ENCODE peak calls at places on chromosomes 6 and 20, in six cellular contexts. One of them, this sample, is unnamed.

GRCh38 chr6:20630617-20631448 is 96.6 kb downstream of the CDKAL1 start:
- DNase-seq in neural progenitor cell: no peak
- DNase-seq in foreskin fibroblast: no peak
- DNase-seq in dorsolateral prefrontal cortex: no peak
- DNase-seq in fibroblast of lung: no peak
- DNase-seq in psoas muscle: no peak
- DNase-seq in this sample: no peak

GRCh38 chr20:37395411-37395800 is 49.5 kb downstream of the SRC start:
- DNase-seq in dorsolateral prefrontal cortex: no peak
- DNase-seq in foreskin fibroblast: no peak
- DNase-seq in fibroblast of lung: no peak
- DNase-seq in psoas muscle: no peak
- DNase-seq in neural progenitor cell: no peak
- DNase-seq in this sample: no peak

GRCh38 chr20:58710481-58711265 is 18.1 kb downstream of the NPEPL1 start:
- DNase-seq in fibroblast of lung: no peak
- DNase-seq in neural progenitor cell: peak
- DNase-seq in psoas muscle: no peak
- DNase-seq in foreskin fibroblast: no peak
- DNase-seq in dorsolateral prefrontal cortex: no peak
- DNase-seq in this sample: peak

GRCh38 chr6:134491473-134491872 is 173.6 kb upstream of the SGK1 start:
- DNase-seq in dorsolateral prefrontal cortex: no peak
- DNase-seq in foreskin fibroblast: no peak
- DNase-seq in fibroblast of lung: no peak
- DNase-seq in neural progenitor cell: no peak
- DNase-seq in psoas muscle: no peak
- DNase-seq in this sample: no peak

GRCh38 chr6:52984247-52984646 is 10.8 kb downstream of the GSTA4 start:
- DNase-seq in dorsolateral prefrontal cortex: no peak
- DNase-seq in neural progenitor cell: no peak
- DNase-seq in fibroblast of lung: no peak
- DNase-seq in foreskin fibroblast: no peak
- DNase-seq in psoas muscle: no peak
- DNase-seq in this sample: no peak

GRCh38 chr20:54227751-54228150 is 19.9 kb downstream of the PFDN4 start:
- DNase-seq in neural progenitor cell: no peak
- DNase-seq in fibroblast of lung: no peak
- DNase-seq in psoas muscle: no peak
- DNase-seq in dorsolateral prefrontal cortex: no peak
- DNase-seq in foreskin fibroblast: no peak
- DNase-seq in this sample: no peak

GRCh38 chr6:166206510-166207389 is 39.1 kb upstream of the TBXT start:
- DNase-seq in psoas muscle: no peak
- DNase-seq in dorsolateral prefrontal cortex: no peak
- DNase-seq in fibroblast of lung: no peak
- DNase-seq in neural progenitor cell: no peak
- DNase-seq in foreskin fibroblast: no peak
- DNase-seq in this sample: no peak

GRCh38 chr6:5599112-5599511 is 337.8 kb downstream of the FARS2 start:
- DNase-seq in foreskin fibroblast: peak
- DNase-seq in psoas muscle: no peak
- DNase-seq in dorsolateral prefrontal cortex: no peak
- DNase-seq in neural progenitor cell: no peak
- DNase-seq in fibroblast of lung: no peak
- DNase-seq in this sample: no peak

GRCh38 chr6:121430514-121431460 is 4.7 kb upstream of the GJA1 start:
- DNase-seq in dorsolateral prefrontal cortex: no peak
- DNase-seq in psoas muscle: no peak
- DNase-seq in neural progenitor cell: peak
- DNase-seq in foreskin fibroblast: no peak
- DNase-seq in fibroblast of lung: peak
- DNase-seq in this sample: no peak

GRCh38 chr20:46720019-46720418 is 10.6 kb downstream of the SLC2A10 start:
- DNase-seq in dorsolateral prefrontal cortex: no peak
- DNase-seq in foreskin fibroblast: no peak
- DNase-seq in neural progenitor cell: no peak
- DNase-seq in psoas muscle: no peak
- DNase-seq in fibroblast of lung: no peak
- DNase-seq in this sample: no peak

DNA sequence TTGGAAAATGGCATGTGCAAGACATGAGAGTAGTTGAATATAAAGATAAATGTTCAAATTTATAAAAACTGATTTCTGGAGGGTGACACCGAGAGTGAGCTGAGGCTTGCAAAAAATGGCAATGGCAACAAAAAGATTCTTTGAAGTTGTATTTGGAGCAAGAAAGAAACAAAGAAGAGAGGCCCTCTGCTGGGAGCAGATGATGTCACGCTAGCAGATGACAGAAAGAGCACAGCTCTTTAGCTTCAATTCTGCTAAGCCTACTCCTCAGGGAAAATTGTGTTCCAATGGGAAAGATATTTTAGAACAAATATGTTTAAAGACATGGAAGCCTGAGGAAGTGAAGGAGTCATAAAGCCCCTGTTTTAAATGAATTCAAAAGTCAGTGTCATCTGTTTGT is 125.3 kb upstream of the NOX3 start:
- DNase-seq in foreskin fibroblast: no peak
- DNase-seq in dorsolateral prefrontal cortex: no peak
- DNase-seq in neural progenitor cell: no peak
- DNase-seq in psoas muscle: no peak
- DNase-seq in fibroblast of lung: no peak
- DNase-seq in this sample: no peak
- TF ChIP-seq CTCF in foreskin fibroblast: peak
- TF ChIP-seq CTCF in dorsolateral prefrontal cortex: no peak
- TF ChIP-seq CTCF in neural progenitor cell: peak
- TF ChIP-seq CTCF in psoas muscle: no peak
- TF ChIP-seq CTCF in fibroblast of lung: peak
- TF ChIP-seq CTCF in this sample: no peak

GRCh38 chr6:159255434-159255951 is 86.3 kb downstream of the FNDC1 start:
- DNase-seq in foreskin fibroblast: no peak
- DNase-seq in dorsolateral prefrontal cortex: no peak
- DNase-seq in neural progenitor cell: no peak
- DNase-seq in fibroblast of lung: no peak
- DNase-seq in psoas muscle: no peak
- DNase-seq in this sample: no peak

GRCh38 chr6:159250633-159251032 is 81.4 kb downstream of the FNDC1 start:
- DNase-seq in psoas muscle: no peak
- DNase-seq in foreskin fibroblast: no peak
- DNase-seq in neural progenitor cell: no peak
- DNase-seq in dorsolateral prefrontal cortex: no peak
- DNase-seq in fibroblast of lung: no peak
- DNase-seq in this sample: no peak

GRCh38 chr6:159254186-159254585 is 85.0 kb downstream of the FNDC1 start:
- DNase-seq in dorsolateral prefrontal cortex: no peak
- DNase-seq in foreskin fibroblast: peak
- DNase-seq in fibroblast of lung: no peak
- DNase-seq in psoas muscle: no peak
- DNase-seq in neural progenitor cell: no peak
- DNase-seq in this sample: no peak

GRCh38 chr6:159256128-159256527 is 86.9 kb downstream of the FNDC1 start:
- DNase-seq in dorsolateral prefrontal cortex: no peak
- DNase-seq in fibroblast of lung: no peak
- DNase-seq in foreskin fibroblast: no peak
- DNase-seq in neural progenitor cell: no peak
- DNase-seq in psoas muscle: no peak
- DNase-seq in this sample: no peak

DNA sequence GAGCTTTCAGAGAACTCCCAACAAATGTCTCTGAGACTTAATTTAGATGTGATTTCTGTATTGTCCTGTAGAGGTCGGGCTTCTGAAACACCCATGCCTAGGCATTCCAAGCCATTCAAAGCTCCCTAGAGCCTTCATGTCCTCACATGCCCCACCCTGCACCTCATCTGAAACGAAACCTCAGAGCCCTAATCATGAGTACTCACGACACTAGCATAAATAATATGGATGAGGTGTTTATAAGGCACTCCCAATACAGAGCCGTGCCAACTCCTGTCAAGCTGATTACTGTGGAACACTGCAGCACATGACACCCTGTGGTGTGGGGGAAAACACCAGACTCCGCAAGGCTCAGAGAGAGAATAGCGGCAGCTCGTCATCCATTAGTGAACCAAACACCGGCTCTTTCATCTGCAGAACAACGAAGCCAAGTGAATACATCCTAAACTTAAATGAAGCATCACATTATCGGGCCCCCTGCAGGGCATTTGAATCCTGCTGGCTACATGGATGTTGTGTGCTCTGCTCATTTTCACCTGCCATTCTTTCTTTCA is 83.8 kb downstream of the FNDC1 start:
- DNase-seq in foreskin fibroblast: peak
- DNase-seq in fibroblast of lung: peak
- DNase-seq in psoas muscle: no peak
- DNase-seq in neural progenitor cell: peak
- DNase-seq in dorsolateral prefrontal cortex: no peak
- DNase-seq in this sample: peak
- TF ChIP-seq CTCF in foreskin fibroblast: peak
- TF ChIP-seq CTCF in fibroblast of lung: peak
- TF ChIP-seq CTCF in psoas muscle: peak
- TF ChIP-seq CTCF in neural progenitor cell: peak
- TF ChIP-seq CTCF in dorsolateral prefrontal cortex: peak
- TF ChIP-seq CTCF in this sample: peak

DNA sequence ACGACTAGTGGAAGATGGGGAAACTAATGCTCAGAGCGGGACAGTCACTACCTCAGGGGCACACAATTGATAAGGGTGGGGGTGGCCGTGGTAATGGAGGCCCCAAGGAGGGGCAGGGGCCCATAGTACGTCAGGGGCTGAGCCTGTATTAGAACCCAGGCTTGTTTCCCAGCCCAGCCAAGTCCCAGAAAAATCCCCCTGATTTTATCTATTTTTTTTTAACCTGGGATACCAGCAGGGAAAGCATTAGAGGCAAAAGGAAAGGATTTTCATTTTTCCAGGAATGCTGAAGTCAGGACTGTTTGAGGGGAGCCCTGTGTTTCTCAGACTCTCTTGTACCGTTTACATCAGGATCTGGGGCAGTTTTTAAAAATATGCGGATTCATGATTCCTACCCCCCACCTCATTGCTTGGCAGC is 382 bp downstream of the MYH7B start:
- DNase-seq in foreskin fibroblast: no peak
- DNase-seq in neural progenitor cell: no peak
- DNase-seq in dorsolateral prefrontal cortex: no peak
- DNase-seq in psoas muscle: no peak
- DNase-seq in fibroblast of lung: no peak
- DNase-seq in this sample: no peak
- TF ChIP-seq CTCF in foreskin fibroblast: no peak
- TF ChIP-seq CTCF in neural progenitor cell: no peak
- TF ChIP-seq CTCF in dorsolateral prefrontal cortex: no peak
- TF ChIP-seq CTCF in psoas muscle: no peak
- TF ChIP-seq CTCF in fibroblast of lung: no peak
- TF ChIP-seq CTCF in this sample: no peak

DNA sequence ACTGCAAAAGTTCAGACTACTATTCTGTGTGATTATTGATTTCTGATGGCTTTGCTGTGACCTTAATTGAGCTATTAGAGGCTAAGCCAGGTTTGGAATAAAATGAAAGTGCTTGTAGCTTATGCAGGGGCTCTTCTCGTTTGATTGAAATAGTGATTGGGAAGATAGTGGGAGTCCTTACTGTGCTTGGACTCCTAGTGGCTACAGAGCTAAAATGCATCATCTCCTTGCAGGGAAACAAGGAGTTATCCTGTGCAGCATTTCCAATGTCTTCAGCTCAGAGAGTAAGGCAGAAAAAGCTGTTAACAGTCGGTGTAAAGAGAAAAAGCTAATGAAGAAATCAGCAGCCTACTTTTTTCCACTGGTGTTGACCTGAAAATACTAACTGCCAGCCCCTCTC is 173.5 kb downstream of the SLC35F1 start:
- DNase-seq in neural progenitor cell: peak
- DNase-seq in psoas muscle: no peak
- DNase-seq in foreskin fibroblast: no peak
- DNase-seq in fibroblast of lung: no peak
- DNase-seq in dorsolateral prefrontal cortex: no peak
- DNase-seq in this sample: no peak
- TF ChIP-seq CTCF in neural progenitor cell: peak
- TF ChIP-seq CTCF in psoas muscle: no peak
- TF ChIP-seq CTCF in foreskin fibroblast: no peak
- TF ChIP-seq CTCF in fibroblast of lung: no peak
- TF ChIP-seq CTCF in dorsolateral prefrontal cortex: no peak
- TF ChIP-seq CTCF in this sample: peak